ENCODE peak calls at places on chromosome 20, in four cellular contexts. D is A549; S is CD4-positive, alpha-beta T cell; E is cardiac muscle cell. U is an unnamed sample. For H3K9me3, the result is how much of the 10 kb centered on the place peaks cover.

GRCh38 chr20:37202267-37202943 is 23.1 kb upstream of the MROH8 start:
- DNase-seq in D (peak), S (no peak), E (peak), U (no peak)

GRCh38 chr20:1415667-1416468 is 23.0 kb upstream of the FKBP1A start:
- DNase-seq in D (peak), S (no peak), E (peak), U (no peak)

GRCh38 chr20:20373046-20373706 is 5.3 kb downstream of the INSM1 start:
- DNase-seq in D (no peak), S (no peak), E (peak), U (no peak)

GRCh38 chr20:7656662-7657061 is 283.6 kb downstream of the HAO1 start:
- DNase-seq in D (no peak), S (no peak), E (no peak), U (no peak)

GRCh38 chr20:52047811-52048302 is 143.7 kb downstream of the ZFP64 start:
- DNase-seq in D (no peak), S (no peak), E (peak), U (peak)

GRCh38 chr20:19404836-19405235 is 192.4 kb downstream of the SLC24A3 start:
- DNase-seq in D (no peak), S (no peak), E (no peak), U (no peak)

GRCh38 chr20:11849976-11850670 is 67.6 kb upstream of the BTBD3 start:
- DNase-seq in D (no peak), S (no peak), E (peak), U (no peak)

GRCh38 chr20:51014797-51015722 is 7.8 kb downstream of the KCNG1 start:
- DNase-seq in D (peak), S (no peak), E (peak), U (no peak)

GRCh38 chr20:38145094-38146075 is 19.7 kb downstream of the TGM2 start:
- DNase-seq in D (peak), S (no peak), E (no peak), U (no peak)

GRCh38 chr20:62605996-62606395 is 36.3 kb upstream of the SLCO4A1 start:
- DNase-seq in D (no peak), S (no peak), E (no peak), U (no peak)
- H3K27ac ChIP-seq in D (no peak), S (no peak), E (no peak), U (no peak)

GRCh38 chr20:17611290-17611539 is 41.3 kb downstream of the DSTN start:
- DNase-seq in D (peak), S (no peak), E (no peak), U (no peak)

GRCh38 chr20:17609978-17610377 is 40.1 kb downstream of the DSTN start:
- DNase-seq in D (no peak), S (no peak), E (no peak), U (no peak)

GRCh38 chr20:17610566-17611289 is 40.9 kb downstream of the DSTN start:
- DNase-seq in D (no peak), S (peak), E (no peak), U (peak)

GRCh38 chr20:17611540-17612286 is 41.8 kb downstream of the DSTN start:
- DNase-seq in D (no peak), S (no peak), E (peak), U (no peak)

GRCh38 chr20:17608701-17609497 is 39.0 kb downstream of the DSTN start:
- DNase-seq in D (no peak), S (no peak), E (no peak), U (no peak)
- H3K9me3 ChIP-seq in D (under half), S (under half), E (under half), U (under half)

GRCh38 chr20:57398901-57399535 is 7.8 kb downstream of the RBM38 start:
- DNase-seq in D (no peak), S (no peak), E (no peak), U (no peak)

GRCh38 chr20:57397004-57397692 is 6.0 kb downstream of the RBM38 start:
- DNase-seq in D (no peak), S (no peak), E (no peak), U (no peak)

GRCh38 chr20:57397693-57398108 is 6.5 kb downstream of the RBM38 start:
- DNase-seq in D (no peak), S (peak), E (no peak), U (peak)

GRCh38 chr20:57399587-57400261 is 8.5 kb downstream of the RBM38 start:
- DNase-seq in D (no peak), S (no peak), E (no peak), U (no peak)

GRCh38 chr20:57398231-57398821 is 7.1 kb downstream of the RBM38 start:
- DNase-seq in D (no peak), S (peak), E (no peak), U (peak)
- H3K27ac ChIP-seq in D (no peak), S (peak), E (peak), U (peak)

GRCh38 chr20:39674842-39675241 is 712.7 kb downstream of the DHX35 start:
- DNase-seq in D (no peak), S (no peak), E (no peak), U (no peak)
- H3K9me3 ChIP-seq in D (under half), S (under half), E (under half), U (under half)

DNA sequence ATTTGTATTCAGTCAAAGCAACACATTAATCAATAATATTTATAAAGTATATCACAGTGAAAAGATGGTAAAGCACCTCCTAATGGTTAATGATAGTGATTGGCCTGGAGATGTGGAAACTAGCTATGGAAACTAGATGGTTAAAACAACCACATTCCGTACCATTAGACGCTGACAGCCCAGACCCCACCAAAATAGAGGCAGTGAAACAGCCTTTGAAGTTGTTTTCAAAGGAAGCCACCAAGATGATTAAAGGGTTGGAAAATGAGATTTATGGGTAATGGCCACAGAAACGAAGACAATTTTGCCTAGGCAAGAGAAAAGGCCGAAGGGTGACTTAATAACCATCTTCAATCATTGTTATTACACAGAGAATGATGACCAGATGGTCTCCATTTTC is 85.7 kb downstream of the ZHX3 start:
- DNase-seq in D (no peak), S (no peak), E (no peak), U (no peak)
- H3K27ac ChIP-seq in D (no peak), S (no peak), E (no peak), U (no peak)

GRCh38 chr20:23752019-23752418 is 1.3 kb upstream of the CST1 start:
- DNase-seq in D (no peak), S (no peak), E (no peak), U (no peak)

GRCh38 chr20:23754731-23755130 is 4.0 kb upstream of the CST1 start:
- DNase-seq in D (no peak), S (no peak), E (no peak), U (no peak)

GRCh38 chr20:23753589-23753988 is 2.9 kb upstream of the CST1 start:
- DNase-seq in D (no peak), S (no peak), E (no peak), U (no peak)

GRCh38 chr20:23752481-23753193 is 1.9 kb upstream of the CST1 start:
- DNase-seq in D (no peak), S (no peak), E (no peak), U (no peak)

DNA sequence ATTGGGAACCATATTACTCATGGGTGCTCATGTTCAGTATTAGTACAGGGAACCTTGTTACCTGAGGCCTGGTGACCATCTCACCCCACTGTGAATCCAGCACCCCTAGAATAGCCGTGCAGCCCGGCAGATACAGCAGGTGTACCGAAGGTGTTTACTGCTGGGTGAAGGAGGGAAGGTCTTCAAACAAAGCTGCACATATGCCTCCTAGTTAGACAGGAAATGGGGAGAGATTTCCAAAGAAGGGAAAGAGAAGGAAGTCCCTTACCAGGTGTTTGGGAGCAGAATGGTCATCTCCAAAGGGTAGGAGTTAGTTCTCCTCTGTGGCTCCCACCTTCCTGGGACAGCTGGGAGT is 2.4 kb upstream of the CST1 start:
- DNase-seq in D (no peak), S (no peak), E (no peak), U (no peak)
- H3K9me3 ChIP-seq in D (under half), S (under half), E (under half), U (under half)

GRCh38 chr20:44768854-44769480 is 23.3 kb downstream of the KCNK15 start:
- DNase-seq in D (no peak), S (no peak), E (no peak), U (no peak)
- H3K27ac ChIP-seq in D (no peak), S (no peak), E (no peak), U (no peak)

DNA sequence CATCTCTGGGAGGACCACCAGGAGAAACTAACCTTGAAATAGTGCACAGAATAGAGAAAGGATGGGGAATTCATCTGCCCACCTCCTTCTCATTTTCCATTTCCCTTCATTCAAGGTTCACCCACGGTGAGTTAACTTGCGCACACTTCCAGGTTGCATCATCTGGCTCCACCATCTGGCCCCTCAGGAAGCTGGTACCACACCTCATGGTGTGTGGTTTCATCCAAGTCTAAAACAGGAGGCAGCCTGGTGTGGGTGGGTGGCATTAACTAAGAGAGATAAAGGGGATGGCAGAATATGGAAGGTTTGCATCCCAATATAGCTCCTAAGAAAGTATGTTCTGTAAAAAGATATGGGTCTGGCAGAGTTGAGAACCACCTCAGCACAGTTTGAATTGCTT is 3.8 kb downstream of the ZNF334 start:
- DNase-seq in D (no peak), S (no peak), E (no peak), U (no peak)
- H3K9me3 ChIP-seq in D (under half), S (under half), E (under half), U (under half)

GRCh38 chr20:49937023-49937929 is 1.1 kb downstream of the RNF114 start:
- DNase-seq in D (no peak), S (no peak), E (no peak), U (peak)
- H3K27ac ChIP-seq in D (peak), S (peak), E (peak), U (peak)

DNA sequence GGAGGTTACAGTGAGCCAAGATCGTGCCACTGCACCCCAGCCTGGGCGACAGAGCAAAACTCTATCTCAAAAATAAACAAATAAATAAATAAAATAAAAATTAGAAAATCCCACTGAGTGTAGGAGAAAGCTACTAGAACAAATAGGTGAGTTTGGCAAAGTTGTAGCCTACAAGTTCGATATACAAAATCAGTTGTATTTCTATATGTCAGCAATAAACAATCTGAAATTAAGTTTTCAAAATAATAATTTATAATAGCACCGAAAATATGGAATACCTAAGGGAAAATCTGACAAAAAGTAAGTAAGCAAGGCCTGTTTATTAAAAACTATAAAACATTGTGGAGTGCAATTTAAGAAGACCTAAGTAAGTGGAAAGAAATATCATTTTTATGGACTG is 5.1 kb upstream of the DEFB118 start:
- DNase-seq in D (no peak), S (no peak), E (no peak), U (no peak)
- H3K9me3 ChIP-seq in D (under half), S (under half), E (under half), U (under half)